ENCODE peak calls at places on chromosomes 4 and X, in seven cellular contexts. G is Peyer's patch, E is substantia nigra, M is aorta, P is upper lobe of right lung, B is ascending aorta, D is stomach. L is an unnamed sample.

GRCh38 chr4:78652282-78652876 is 100.8 kb downstream of the ANXA3 start:
- DNase-seq in G (no peak), B (no peak), M (no peak), E (peak), P (no peak), D (no peak), L (no peak)

GRCh38 chrX:4485917-4486316 is 772.5 kb upstream of the PRKX start:
- DNase-seq in P (no peak), G (no peak), B (no peak), E (no peak), D (no peak), M (no peak), L (no peak)

GRCh38 chrX:108312938-108313337 is 125.3 kb downstream of the COL4A6 start:
- DNase-seq in P (no peak), M (no peak), B (no peak), E (peak), G (no peak), D (peak), L (no peak)

GRCh38 chr4:153258750-153259149 is 54.5 kb downstream of the TRIM2 start:
- DNase-seq in G (no peak), M (no peak), P (no peak), E (no peak), B (no peak), D (no peak), L (no peak)

GRCh38 chr4:155173371-155173770 is 35.1 kb upstream of the NPY2R start:
- DNase-seq in E (no peak), D (no peak), G (no peak), B (no peak), M (no peak), P (no peak), L (no peak)

GRCh38 chr4:26302390-26302897 is 18.4 kb upstream of the RBPJ start:
- DNase-seq in G (no peak), P (no peak), B (no peak), E (no peak), D (no peak), M (no peak), L (no peak)

GRCh38 chr4:47913858-47914218 is 545 bp downstream of the NFXL1 start:
- DNase-seq in E (peak), D (peak), M (peak), B (no peak), G (peak), P (peak), L (peak)

GRCh38 chr4:91325495-91325894 is 978.3 kb upstream of the GRID2 start:
- DNase-seq in M (no peak), P (no peak), G (no peak), D (peak), E (no peak), B (no peak), L (no peak)

GRCh38 chrX:119500061-119500800 is 32.0 kb downstream of the SLC25A5 start:
- DNase-seq in G (no peak), M (peak), P (no peak), B (no peak), E (no peak), D (no peak), L (no peak)

GRCh38 chr4:61443813-61444510 is 243.8 kb downstream of the ADGRL3 start:
- DNase-seq in B (no peak), D (no peak), E (no peak), M (no peak), P (no peak), G (no peak), L (no peak)

GRCh38 chr4:88158360-88159136 is at the start of gene ABCG2:
- DNase-seq in D (no peak), B (peak), M (peak), E (peak), G (no peak), P (peak), L (peak)

GRCh38 chr4:110130578-110131358 is 67.6 kb downstream of the ELOVL6 start:
- DNase-seq in M (no peak), P (no peak), E (no peak), B (no peak), G (no peak), D (no peak), L (no peak)

GRCh38 chrX:150038977-150039599 is 100.8 kb upstream of the EOLA2 start:
- DNase-seq in M (no peak), G (no peak), D (no peak), P (no peak), E (no peak), B (no peak), L (no peak)

GRCh38 chr4:147678796-147679549 is 5.0 kb downstream of the PRMT9 start:
- DNase-seq in P (no peak), D (no peak), M (no peak), G (no peak), E (no peak), B (no peak), L (no peak)

GRCh38 chr4:111957992-111958391 is 187.3 kb upstream of the FAM241A start:
- DNase-seq in B (no peak), M (no peak), P (no peak), E (no peak), D (no peak), G (no peak), L (no peak)

GRCh38 chr4:111963158-111963557 is 182.1 kb upstream of the FAM241A start:
- DNase-seq in G (no peak), B (no peak), P (no peak), D (no peak), E (no peak), M (no peak), L (no peak)

GRCh38 chr4:111959202-111959601 is 186.1 kb upstream of the FAM241A start:
- DNase-seq in P (no peak), E (no peak), G (no peak), D (no peak), M (no peak), B (no peak), L (no peak)

GRCh38 chr4:111961806-111962205 is 183.4 kb upstream of the FAM241A start:
- DNase-seq in E (no peak), D (no peak), B (no peak), P (no peak), G (no peak), M (no peak), L (no peak)

DNA sequence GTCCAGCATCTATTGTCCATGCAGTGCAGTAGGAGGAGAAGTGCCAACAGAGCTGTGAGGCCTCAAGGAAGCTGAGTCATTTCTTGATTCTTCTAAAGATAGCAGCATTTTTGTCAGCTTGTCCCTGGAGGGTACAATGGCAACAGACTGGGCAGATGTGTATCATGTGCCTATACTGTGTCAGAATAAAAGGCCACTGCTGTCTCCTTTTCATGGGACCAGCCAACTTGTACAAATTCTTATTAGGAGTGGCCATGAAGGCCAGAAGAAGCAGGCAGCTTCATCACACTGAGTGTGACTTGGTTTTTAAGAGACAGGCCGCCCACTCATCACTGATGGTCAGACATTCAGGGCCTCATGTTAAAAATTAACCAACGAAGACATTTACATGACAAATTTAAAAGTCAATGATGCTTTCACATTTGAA is 185.0 kb upstream of the FAM241A start:
- DNase-seq in D (no peak), E (no peak), B (no peak), G (no peak), M (no peak), P (no peak), L (no peak)
- H3K27ac ChIP-seq in D (no peak), E (no peak), B (no peak), G (no peak), M (no peak), P (no peak), L (no peak)

GRCh38 chrX:68455151-68455510 is 21.8 kb upstream of the OPHN1 start:
- DNase-seq in M (no peak), B (no peak), E (no peak), D (no peak), G (no peak), P (no peak), L (no peak)
- H3K27ac ChIP-seq in M (no peak), B (no peak), E (no peak), D (peak), G (no peak), P (no peak), L (no peak)

GRCh38 chrX:23003121-23003520 is 3.4 kb downstream of the DDX53 start:
- DNase-seq in E (no peak), B (no peak), P (no peak), M (no peak), D (no peak), G (no peak), L (no peak)
- H3K27ac ChIP-seq in E (no peak), B (no peak), P (no peak), M (no peak), D (no peak), G (no peak), L (no peak)

GRCh38 chr4:137534516-137534915 is 2.2 kb upstream of the PCDH18 start:
- DNase-seq in M (no peak), D (no peak), B (no peak), G (no peak), P (no peak), E (no peak), L (no peak)
- H3K27ac ChIP-seq in M (no peak), D (peak), B (peak), G (no peak), P (no peak), E (no peak), L (no peak)

DNA sequence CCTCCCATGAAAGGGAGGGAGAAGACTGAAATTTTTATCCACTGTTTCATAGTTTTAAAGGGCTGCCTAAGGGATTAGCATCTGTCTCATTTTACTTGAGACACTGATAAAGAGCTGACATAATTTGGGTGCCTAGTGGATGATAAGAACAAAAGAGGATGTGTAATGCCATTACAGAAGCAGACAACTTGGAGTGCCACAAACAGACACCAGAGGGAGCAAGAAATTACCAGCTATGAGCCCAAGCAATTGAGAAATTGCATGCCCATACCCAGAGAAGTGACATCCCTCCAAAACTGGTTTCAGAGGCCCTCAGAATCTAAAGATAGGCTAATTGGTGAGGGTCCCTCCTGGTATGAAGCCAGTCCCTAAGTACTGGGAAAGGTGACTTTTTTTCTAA is 38.5 kb upstream of the POU3F4 start:
- DNase-seq in D (peak), E (peak), M (no peak), P (no peak), G (no peak), B (no peak), L (peak)
- H3K27ac ChIP-seq in D (no peak), E (no peak), M (no peak), P (no peak), G (no peak), B (no peak), L (no peak)

DNA sequence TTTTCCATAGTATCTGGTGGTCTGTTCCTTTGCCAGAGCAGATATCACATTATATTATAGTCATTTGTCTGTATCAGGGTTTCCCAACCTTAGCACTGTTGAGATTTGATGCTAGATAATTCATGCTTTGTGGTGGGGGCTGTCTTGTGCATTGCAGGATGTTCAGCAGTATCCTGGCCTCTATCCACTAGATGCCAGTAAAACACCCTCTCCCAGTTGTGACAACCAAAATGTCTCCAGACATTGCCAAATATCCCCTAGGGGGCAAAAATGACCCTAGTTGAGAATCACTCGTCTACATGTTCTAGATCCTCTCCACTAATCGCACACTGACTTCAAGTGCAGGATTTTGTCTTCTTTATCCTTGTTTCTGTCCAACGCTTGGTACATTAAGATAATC is 160.8 kb downstream of the FANCB start:
- DNase-seq in M (no peak), P (no peak), G (no peak), B (no peak), D (no peak), E (no peak), L (no peak)
- H3K27ac ChIP-seq in M (no peak), P (no peak), G (no peak), B (no peak), D (no peak), E (no peak), L (no peak)

GRCh38 chr4:81844717-81845116 is 373.0 kb upstream of the RASGEF1B start:
- DNase-seq in D (peak), P (no peak), M (no peak), B (peak), G (peak), E (peak), L (peak)
- H3K27ac ChIP-seq in D (peak), P (no peak), M (no peak), B (no peak), G (no peak), E (no peak), L (no peak)

L was measured in CD8-positive, alpha-beta memory T cell.